ENCODE peak calls at places on chromosomes 3 and 15, in six cellular contexts. V is cardiac muscle cell, M is omental fat pad, Z is brain microvascular endothelial cell, O is foreskin fibroblast, T is astrocyte of the spinal cord. Y is an unnamed sample.

GRCh38 chr15:100867476-100867875 is 12.2 kb upstream of the ALDH1A3 start:
- DNase-seq in V (no peak), Z (no peak), M (no peak), T (no peak), O (no peak), Y (no peak)

GRCh38 chr15:66224946-66225345 is 28.6 kb downstream of the MEGF11 start:
- DNase-seq in V (no peak), T (no peak), O (no peak), M (no peak), Z (no peak), Y (no peak)

GRCh38 chr3:64388886-64389285 is 163.6 kb upstream of the PRICKLE2 start:
- DNase-seq in O (no peak), T (peak; percentile 33), V (no peak), Z (peak; percentile 36), M (no peak), Y (no peak)

GRCh38 chr3:194686816-194687637 is 1.3 kb downstream of the FAM43A start:
- DNase-seq in Z (no peak), O (peak; percentile 78), M (no peak), T (peak; percentile 54), V (peak; percentile 56), Y (peak; percentile 29)

GRCh38 chr3:143442761-143443477 is 323.3 kb downstream of the CHST2 start:
- DNase-seq in M (no peak), Z (no peak), V (no peak), T (peak; percentile 64), O (peak; percentile 31), Y (no peak)

GRCh38 chr15:65423977-65424679 is 1.4 kb upstream of the IGDCC4 start:
- DNase-seq in V (no peak), O (peak; percentile 66), Z (no peak), M (no peak), T (peak; percentile 30), Y (no peak)

GRCh38 chr3:113685956-113686721 is 10.3 kb downstream of the USF3 start:
- DNase-seq in O (peak; percentile 57), T (peak; percentile 26), V (no peak), Z (peak; percentile 25), M (no peak), Y (no peak)

GRCh38 chr15:92839696-92840095 is 60.4 kb upstream of the CHD2 start:
- DNase-seq in O (no peak), T (no peak), Z (no peak), V (no peak), M (no peak), Y (no peak)

GRCh38 chr3:109640146-109640652 is 302.9 kb upstream of the DPPA4 start:
- DNase-seq in M (no peak), V (no peak), T (no peak), Z (no peak), O (no peak), Y (no peak)

GRCh38 chr3:122974764-122975162 is 52.8 kb downstream of the SEMA5B start:
- DNase-seq in T (peak; percentile 57), V (no peak), O (peak; percentile 59), M (no peak), Z (peak; percentile 84), Y (no peak)

GRCh38 chr3:134651347-134652041 is 672 bp upstream of the KY start:
- DNase-seq in V (peak; percentile 84), T (peak; percentile 46), M (no peak), Z (no peak), O (peak; percentile 14), Y (no peak)

GRCh38 chr3:10631224-10631623 is 125.8 kb upstream of the ATP2B2 start:
- DNase-seq in T (no peak), M (no peak), Z (no peak), O (no peak), V (no peak), Y (no peak)

GRCh38 chr3:113210608-113211369 is 568 bp upstream of the BOC start:
- DNase-seq in O (peak; percentile 39), M (no peak), V (peak; percentile 48), T (peak; percentile 57), Z (no peak), Y (no peak)

GRCh38 chr3:17629400-17629799 is 113.0 kb downstream of the TBC1D5 start:
- DNase-seq in T (no peak), O (no peak), V (no peak), Z (no peak), M (no peak), Y (no peak)
- TF ChIP-seq CTCF in T (no peak), O (no peak), V (no peak), Z (no peak), M (no peak), Y (no peak)

GRCh38 chr3:139241783-139242182 is 102.0 kb upstream of the MRPS22 start:
- DNase-seq in V (no peak), Z (no peak), T (no peak), M (no peak), O (no peak), Y (no peak)
- TF ChIP-seq CTCF in V (no peak), Z (no peak), T (peak; percentile 6), M (no peak), O (no peak), Y (peak; percentile 23)

GRCh38 chr3:43071313-43071893 is 34.5 kb downstream of the POMGNT2 start:
- DNase-seq in V (no peak), Z (no peak), M (no peak), O (no peak), T (no peak), Y (no peak)
- TF ChIP-seq CTCF in V (peak; percentile 54), Z (peak; percentile 58), M (no peak), O (peak; percentile 28), T (peak; percentile 24), Y (peak; percentile 49)

GRCh38 chr3:119498188-119498987 is at the start of gene TIMMDC1:
- DNase-seq in T (peak; percentile 97), M (peak; percentile 82), O (peak; percentile 98), V (peak; percentile 98), Z (peak; percentile 97), Y (peak; percentile 93)
- TF ChIP-seq CTCF in T (no peak), M (no peak), O (no peak), V (no peak), Z (no peak), Y (no peak)